ENCODE peak calls at places on chromosome 18, in four cellular contexts. R, G, I and T are unnamed samples.

GRCh38 chr18:56890632-56891031 is 239.5 kb downstream of the WDR7 start:
- DNase-seq in R (no peak), G (peak), I (no peak), T (no peak)

GRCh38 chr18:12048827-12049175 is 44.8 kb upstream of the ANKRD62 start:
- DNase-seq in R (no peak), G (no peak), I (no peak), T (no peak)

GRCh38 chr18:76416935-76417334 is 78.1 kb downstream of the ZNF516 start:
- DNase-seq in R (no peak), G (no peak), I (no peak), T (no peak)

GRCh38 chr18:13548944-13549878 is 177.1 kb downstream of the FAM210A start:
- DNase-seq in R (no peak), G (no peak), I (no peak), T (no peak)

GRCh38 chr18:51028201-51028805 is 1.7 kb upstream of the SMAD4 start:
- DNase-seq in R (peak), G (peak), I (no peak), T (no peak)

GRCh38 chr18:54357082-54357659 is 487 bp downstream of the STARD6 start:
- DNase-seq in R (no peak), G (no peak), I (no peak), T (no peak)

GRCh38 chr18:58453167-58453804 is 175.6 kb downstream of the ALPK2 start:
- DNase-seq in R (no peak), G (no peak), I (no peak), T (no peak)

GRCh38 chr18:12236934-12237832 is 17.0 kb upstream of the CIDEA start:
- DNase-seq in R (peak), G (peak), I (no peak), T (peak)

GRCh38 chr18:67242001-67242400 is 274.5 kb downstream of the DSEL start:
- DNase-seq in R (no peak), G (no peak), I (no peak), T (no peak)

GRCh38 chr18:76408480-76409067 is 86.5 kb downstream of the ZNF516 start:
- DNase-seq in R (no peak), G (no peak), I (no peak), T (no peak)

GRCh38 chr18:62523631-62524442 is 1.0 kb downstream of the ZCCHC2 start:
- DNase-seq in R (peak), G (no peak), I (no peak), T (peak)

GRCh38 chr18:30698571-30698970 is 344.0 kb downstream of the DSC3 start:
- DNase-seq in R (no peak), G (no peak), I (no peak), T (no peak)

GRCh38 chr18:21597616-21598015 is 2.9 kb downstream of the ESCO1 start:
- DNase-seq in R (no peak), G (no peak), I (no peak), T (no peak)

GRCh38 chr18:21598726-21599584 is 1.5 kb downstream of the ESCO1 start:
- DNase-seq in R (peak), G (peak), I (no peak), T (no peak)

GRCh38 chr18:21599585-21600525 is 649 bp downstream of the ESCO1 start:
- DNase-seq in R (peak), G (peak), I (no peak), T (peak)

GRCh38 chr18:21602302-21602592 is 1.7 kb upstream of the ESCO1 start:
- DNase-seq in R (no peak), G (no peak), I (no peak), T (no peak)

DNA sequence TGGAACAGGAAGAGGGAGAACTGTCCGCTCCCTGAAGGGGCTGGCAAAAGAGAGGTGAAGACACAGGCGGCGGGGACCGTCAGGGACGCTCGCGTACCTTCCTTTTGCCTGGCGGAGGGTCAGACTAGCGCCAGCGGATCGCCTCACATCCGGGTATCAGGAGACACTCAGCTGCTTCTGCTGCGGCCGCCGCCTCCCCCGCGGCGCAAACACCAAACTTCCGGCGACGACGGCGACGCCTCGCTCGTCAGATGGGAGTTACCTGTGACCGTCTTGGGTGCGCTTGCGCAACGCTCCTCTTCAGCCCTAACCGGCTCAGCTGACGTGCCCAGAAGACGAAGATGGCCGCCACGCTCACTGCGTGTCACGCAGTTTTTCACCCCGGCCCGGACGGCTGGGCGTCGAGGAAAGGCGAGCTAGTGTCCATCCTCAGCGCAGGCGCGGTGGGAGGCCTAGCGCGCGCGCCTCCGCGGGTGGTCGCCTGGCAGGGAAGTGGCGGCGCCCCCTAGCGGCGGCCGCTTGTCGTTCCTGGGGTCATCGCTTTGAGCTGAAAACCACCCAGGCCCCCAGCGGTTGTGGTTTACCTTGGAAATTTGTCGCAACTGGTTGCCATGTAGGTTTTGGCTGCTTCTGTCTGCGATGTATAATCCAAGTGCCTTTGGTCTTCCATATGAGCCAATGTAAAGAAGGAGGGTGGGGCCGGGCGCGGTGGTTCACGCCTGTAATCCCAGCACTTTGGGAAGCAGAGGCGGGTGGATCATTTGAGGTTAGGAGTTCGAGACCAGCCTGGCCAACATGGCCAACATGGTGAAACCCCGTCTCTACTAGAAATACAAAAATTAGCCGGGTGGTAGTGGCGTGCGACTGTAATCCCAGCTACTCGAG is at the start of gene ESCO1:
- DNase-seq in R (peak), G (peak), I (peak), T (peak)
- TF ChIP-seq REST in R (no peak), G (no peak), I (no peak), T (no peak)

DNA sequence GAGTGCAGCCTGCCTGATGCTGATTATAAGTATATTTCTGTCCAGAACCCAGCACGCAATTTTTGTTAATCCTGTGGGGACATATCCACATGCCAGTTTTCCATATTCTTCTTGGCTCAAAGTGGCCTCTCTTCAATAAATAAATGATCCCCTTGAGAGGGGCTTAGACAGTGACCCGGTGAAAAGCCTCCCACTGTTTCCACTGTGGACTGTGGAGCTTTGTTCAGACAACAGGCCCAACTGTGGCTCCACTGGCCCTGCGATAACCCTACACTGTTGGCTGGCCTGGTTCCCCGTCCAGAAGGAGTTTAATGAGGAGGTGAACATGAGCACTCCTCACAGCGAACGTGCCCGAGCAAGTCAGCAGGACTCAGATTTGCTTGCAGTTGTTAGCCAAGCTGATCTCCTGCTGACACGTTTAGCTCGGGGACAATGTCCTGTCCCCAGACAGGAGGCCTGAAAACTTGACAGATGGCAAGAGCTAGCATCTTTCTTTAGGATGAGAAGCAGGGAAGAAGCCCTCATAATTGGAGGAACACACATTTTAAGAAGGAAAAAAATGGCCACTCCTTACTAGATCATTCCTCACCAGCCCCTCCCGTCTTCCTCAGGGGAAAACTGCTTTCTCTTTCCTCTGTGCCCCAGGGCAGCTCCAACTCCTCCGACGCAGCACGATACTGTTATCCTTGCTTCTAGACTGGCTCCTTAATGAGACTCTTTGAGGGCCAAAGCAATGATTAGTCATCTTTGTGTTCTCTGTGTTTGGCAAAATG is 20.0 kb upstream of the MTCL1 start:
- DNase-seq in R (no peak), G (no peak), I (no peak), T (no peak)
- TF ChIP-seq CREB1 in R (no peak), G (no peak), I (no peak), T (no peak)

GRCh38 chr18:32289480-32290075 is 99.7 kb downstream of the MEP1B start:
- DNase-seq in R (peak), G (peak), I (no peak), T (peak)
- TF ChIP-seq POLR2AphosphoS5 in R (no peak), G (no peak), I (no peak), T (no peak)

GRCh38 chr18:7415081-7415894 is 151.8 kb upstream of the PTPRM start:
- DNase-seq in R (no peak), G (no peak), I (no peak), T (no peak)
- TF ChIP-seq REST in R (no peak), G (no peak), I (no peak), T (no peak)

DNA sequence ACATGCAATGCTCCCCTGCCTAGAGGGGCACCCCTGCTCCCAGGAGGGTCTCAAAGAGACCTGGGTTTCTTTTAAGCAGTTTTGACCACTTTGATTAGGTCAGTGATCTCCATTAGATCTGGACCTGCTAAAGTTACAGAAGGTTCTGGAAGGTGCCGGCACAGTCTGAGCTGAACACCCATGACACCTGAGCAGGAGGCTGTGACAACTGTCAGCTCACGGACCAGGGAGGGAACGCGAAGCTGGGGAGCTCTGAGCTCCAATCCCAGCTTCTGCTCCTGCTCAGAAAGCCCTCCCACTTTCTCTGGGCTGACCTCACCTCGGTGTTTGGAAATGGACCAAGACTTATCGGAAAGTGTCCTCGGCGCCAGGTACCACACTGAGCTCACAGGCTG is 113.8 kb downstream of the NFATC1 start:
- DNase-seq in R (no peak), G (no peak), I (no peak), T (no peak)
- TF ChIP-seq CREB1 in R (no peak), G (no peak), I (no peak), T (no peak)

GRCh38 chr18:46413684-46414083 is 243.3 kb downstream of the LOXHD1 start:
- DNase-seq in R (no peak), G (no peak), I (no peak), T (no peak)

GRCh38 chr18:46412831-46413371 is 244.1 kb downstream of the LOXHD1 start:
- DNase-seq in R (no peak), G (no peak), I (no peak), T (no peak)

GRCh38 chr18:46411191-46411590 is 245.8 kb downstream of the LOXHD1 start:
- DNase-seq in R (no peak), G (no peak), I (no peak), T (no peak)

GRCh38 chr18:46414863-46415262 is 242.2 kb downstream of the LOXHD1 start:
- DNase-seq in R (no peak), G (no peak), I (no peak), T (peak)

DNA sequence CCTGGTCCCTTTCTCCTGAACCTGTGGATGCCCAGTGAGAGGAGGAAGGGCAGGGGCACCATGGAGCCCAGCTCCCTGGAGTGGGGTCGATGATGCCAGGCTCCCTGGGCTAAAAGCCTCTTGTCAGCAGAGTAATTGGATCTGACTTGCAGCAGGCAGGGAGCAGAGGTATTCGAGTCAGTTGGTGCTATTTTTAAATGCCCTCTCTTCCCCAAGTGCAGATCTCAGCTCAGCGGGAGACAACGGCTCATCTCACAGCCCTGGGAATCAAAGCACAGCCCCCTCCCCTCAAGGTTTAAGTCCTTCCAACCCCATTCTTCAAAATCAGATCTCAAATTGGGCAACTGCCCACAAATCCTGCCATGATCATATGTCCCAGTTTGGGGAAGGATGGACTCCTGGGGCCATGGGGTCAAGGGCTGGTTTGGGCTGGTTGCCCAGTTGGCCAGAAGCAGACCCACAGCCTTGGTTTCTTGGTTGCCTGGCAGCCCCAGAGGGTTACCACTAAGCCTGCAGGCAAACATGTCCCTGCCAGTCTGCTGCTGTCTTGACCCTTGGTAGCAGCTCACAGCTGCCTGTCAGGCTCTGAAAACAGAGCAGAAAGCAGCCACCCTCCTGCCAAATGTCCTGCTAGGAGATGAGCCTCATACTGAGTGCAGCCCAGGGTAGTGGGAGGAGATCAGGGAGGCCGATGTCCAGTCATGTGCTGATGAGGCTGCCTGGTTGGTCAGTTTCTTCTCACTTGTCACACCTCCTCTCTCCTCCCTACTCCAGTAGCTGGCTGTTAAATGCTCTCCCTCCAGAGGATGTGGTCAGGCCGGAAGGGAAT is 244.9 kb downstream of the LOXHD1 start:
- DNase-seq in R (no peak), G (no peak), I (no peak), T (peak)
- TF ChIP-seq POLR2AphosphoS5 in R (no peak), G (no peak), I (no peak), T (no peak)

DNA sequence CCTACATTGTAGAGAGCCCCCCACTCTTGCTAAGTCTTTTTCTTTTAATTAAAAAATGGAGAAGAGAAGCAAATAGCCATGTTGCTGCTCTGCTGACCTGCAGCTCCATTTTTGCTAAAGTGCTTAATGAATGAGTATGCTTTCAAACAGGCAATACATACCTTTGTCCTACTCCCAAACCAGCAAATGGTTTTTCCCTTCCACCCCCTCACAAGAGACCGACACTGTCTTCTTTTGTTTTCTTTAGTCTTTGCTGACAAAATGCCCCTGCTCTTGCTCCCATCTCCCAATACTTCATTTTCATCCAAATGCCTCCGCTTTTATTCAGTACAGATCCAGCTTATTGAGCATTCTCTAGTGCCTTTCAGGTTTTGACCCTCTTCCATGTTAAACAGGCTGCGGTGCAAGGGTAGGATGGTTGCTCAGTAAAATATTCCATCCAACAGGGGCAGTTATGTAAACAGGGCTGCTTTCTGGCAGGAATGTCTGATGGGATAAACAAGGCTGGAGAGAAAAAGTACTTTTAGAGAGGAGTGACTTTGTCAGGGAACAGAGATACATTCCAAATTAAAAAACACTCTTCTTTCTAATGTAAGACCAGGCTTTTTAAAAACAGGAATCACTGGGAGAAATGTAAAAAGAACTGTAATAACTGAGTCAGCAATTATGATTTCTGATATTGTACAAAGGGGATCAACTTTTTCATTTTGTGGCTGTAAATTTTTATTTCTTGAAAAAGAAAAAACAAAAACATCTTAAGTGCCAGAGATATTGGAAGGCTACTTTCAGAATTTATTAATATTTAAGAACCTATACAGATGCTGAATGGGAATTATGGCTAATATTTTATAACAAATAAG is 136.8 kb downstream of the MEP1B start:
- DNase-seq in R (no peak), G (no peak), I (no peak), T (peak)
- TF ChIP-seq REST in R (no peak), G (no peak), I (no peak), T (no peak)

GRCh38 chr18:44741551-44741950 is 60.9 kb downstream of the SETBP1 start:
- DNase-seq in R (no peak), G (no peak), I (no peak), T (no peak)

GRCh38 chr18:44743626-44744025 is 62.9 kb downstream of the SETBP1 start:
- DNase-seq in R (no peak), G (no peak), I (no peak), T (no peak)

GRCh38 chr18:44741070-44741469 is 60.4 kb downstream of the SETBP1 start:
- DNase-seq in R (no peak), G (no peak), I (no peak), T (no peak)

GRCh38 chr18:44742741-44743311 is 62.1 kb downstream of the SETBP1 start:
- DNase-seq in R (no peak), G (no peak), I (no peak), T (peak)

DNA sequence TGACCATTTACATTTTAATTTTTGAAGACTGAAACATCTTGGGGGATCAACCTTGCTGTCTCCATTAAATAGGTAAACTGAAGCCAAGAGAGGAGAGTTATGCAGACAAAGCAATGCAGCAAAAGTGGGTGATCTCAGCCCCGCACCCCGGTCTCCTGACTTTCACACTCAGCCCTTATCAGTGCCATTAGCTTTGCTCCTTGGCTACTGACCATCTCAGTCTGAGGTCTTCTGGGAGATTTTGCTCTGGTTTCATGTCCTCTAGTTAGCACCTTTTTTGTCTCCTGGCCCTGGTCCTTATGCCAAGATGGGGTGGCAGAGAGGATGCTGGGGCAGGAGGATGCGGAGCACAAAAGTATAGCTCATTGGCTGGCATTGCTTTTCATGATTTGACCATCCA is 61.4 kb downstream of the SETBP1 start:
- DNase-seq in R (no peak), G (no peak), I (no peak), T (no peak)
- TF ChIP-seq CREB1 in R (no peak), G (no peak), I (no peak), T (no peak)

DNA sequence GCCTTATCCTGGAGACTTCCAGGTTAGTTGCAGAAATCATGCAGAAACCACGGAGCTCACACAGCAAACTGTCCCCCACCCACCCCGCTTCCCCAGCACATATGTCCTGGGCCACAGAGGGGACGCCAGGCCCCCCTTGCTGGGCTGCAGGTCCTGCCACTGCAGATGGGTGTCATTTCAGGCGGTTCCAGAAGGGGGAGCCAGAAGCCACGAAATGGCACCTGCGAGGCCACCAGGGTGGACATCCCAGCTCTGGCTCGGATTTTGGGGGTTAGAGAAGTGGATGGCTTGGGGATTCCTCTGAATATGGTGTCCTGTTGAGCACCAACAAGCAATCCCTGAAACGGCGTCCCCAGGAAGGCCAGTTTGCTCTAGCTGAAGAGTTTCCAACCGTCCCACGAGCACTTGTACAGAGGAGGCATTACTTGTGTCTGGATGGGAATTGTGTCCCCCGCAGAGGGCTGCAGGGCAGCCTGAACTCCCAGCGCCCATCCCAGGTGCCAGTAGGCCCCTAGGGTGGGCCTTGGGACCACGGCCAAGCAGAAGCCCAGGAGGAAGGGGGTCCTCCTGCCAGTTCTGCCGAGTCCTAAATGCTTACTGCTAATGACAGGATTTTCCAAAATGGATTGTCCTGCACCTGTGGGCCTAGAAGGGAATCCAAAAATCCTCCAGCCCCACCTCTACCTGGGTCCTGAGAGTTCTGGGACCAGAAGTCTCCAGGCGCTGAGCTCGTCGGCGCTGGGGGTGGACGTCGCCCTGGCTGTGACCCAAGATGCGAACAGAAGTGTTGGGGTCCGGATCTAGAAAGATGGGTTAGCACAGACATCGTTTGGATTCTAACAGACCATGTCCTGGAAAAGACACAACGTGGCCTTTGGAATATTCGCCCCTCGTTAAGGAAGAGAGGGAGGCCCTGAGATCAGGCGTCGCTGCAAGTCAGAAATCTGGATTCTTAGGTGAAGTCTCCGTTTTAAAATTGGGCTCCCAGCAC is 14.6 kb upstream of the NFATC1 start:
- DNase-seq in R (peak), G (peak), I (no peak), T (peak)
- TF ChIP-seq POLR2AphosphoS5 in R (no peak), G (no peak), I (no peak), T (no peak)